ENCODE peak calls at places on chromosomes 5 and 9, in five cellular contexts. One of them, this sample, is unnamed.

GRCh38 chr5:125657936-125658335 is 765.3 kb upstream of the GRAMD2B start:
- DNase-seq in adrenal gland: no peak
- DNase-seq in endodermal cell: no peak
- DNase-seq in cardiac muscle cell: no peak
- DNase-seq in COR-L47: no peak
- DNase-seq in this sample: no peak

GRCh38 chr9:108213516-108213915 is 642.3 kb downstream of the ACTL7B start:
- DNase-seq in adrenal gland: no peak
- DNase-seq in endodermal cell: no peak
- DNase-seq in cardiac muscle cell: no peak
- DNase-seq in COR-L47: no peak
- DNase-seq in this sample: no peak

GRCh38 chr9:71384343-71384742 is 262.9 kb upstream of the TRPM3 start:
- DNase-seq in adrenal gland: no peak
- DNase-seq in endodermal cell: no peak
- DNase-seq in cardiac muscle cell: no peak
- DNase-seq in COR-L47: no peak
- DNase-seq in this sample: no peak

GRCh38 chr5:81429363-81429762 is 35.4 kb upstream of the ACOT12 start:
- DNase-seq in adrenal gland: no peak
- DNase-seq in endodermal cell: no peak
- DNase-seq in cardiac muscle cell: no peak
- DNase-seq in COR-L47: no peak
- DNase-seq in this sample: no peak

GRCh38 chr5:121108725-121109124 is 644.6 kb downstream of the PRR16 start:
- DNase-seq in adrenal gland: no peak
- DNase-seq in endodermal cell: peak; percentile 78
- DNase-seq in cardiac muscle cell: no peak
- DNase-seq in COR-L47: no peak
- DNase-seq in this sample: no peak

GRCh38 chr5:84437673-84438315 is 53.1 kb upstream of the EDIL3 start:
- DNase-seq in adrenal gland: no peak
- DNase-seq in endodermal cell: no peak
- DNase-seq in cardiac muscle cell: peak; percentile 75
- DNase-seq in COR-L47: no peak
- DNase-seq in this sample: no peak

GRCh38 chr5:14749579-14750091 is 85.1 kb downstream of the OTULIN start:
- DNase-seq in adrenal gland: no peak
- DNase-seq in endodermal cell: no peak
- DNase-seq in cardiac muscle cell: no peak
- DNase-seq in COR-L47: no peak
- DNase-seq in this sample: no peak

GRCh38 chr5:148539851-148540250 is 114.5 kb downstream of the HTR4 start:
- DNase-seq in adrenal gland: no peak
- DNase-seq in endodermal cell: no peak
- DNase-seq in cardiac muscle cell: no peak
- DNase-seq in COR-L47: no peak
- DNase-seq in this sample: no peak

GRCh38 chr9:128921881-128922763 is 1.3 kb downstream of the PHYHD1 start:
- DNase-seq in adrenal gland: peak; percentile 65
- DNase-seq in endodermal cell: peak; percentile 92
- DNase-seq in cardiac muscle cell: peak; percentile 83
- DNase-seq in COR-L47: no peak
- DNase-seq in this sample: peak; percentile 57

GRCh38 chr5:123582570-123583293 is 70.8 kb downstream of the CSNK1G3 start:
- DNase-seq in adrenal gland: no peak
- DNase-seq in endodermal cell: no peak
- DNase-seq in cardiac muscle cell: no peak
- DNase-seq in COR-L47: no peak
- DNase-seq in this sample: no peak

GRCh38 chr5:166581827-166582226 is 1709.6 kb upstream of the WWC1 start:
- DNase-seq in adrenal gland: no peak
- DNase-seq in endodermal cell: no peak
- DNase-seq in cardiac muscle cell: peak; percentile 17
- DNase-seq in COR-L47: no peak
- DNase-seq in this sample: no peak

GRCh38 chr9:116756995-116757394 is 69.9 kb downstream of the TRIM32 start:
- DNase-seq in adrenal gland: no peak
- DNase-seq in endodermal cell: peak; percentile 54
- DNase-seq in cardiac muscle cell: no peak
- DNase-seq in COR-L47: no peak
- DNase-seq in this sample: peak; percentile 96

GRCh38 chr5:73640861-73641320 is 14.9 kb downstream of the ARHGEF28 start:
- DNase-seq in adrenal gland: no peak
- DNase-seq in endodermal cell: no peak
- DNase-seq in cardiac muscle cell: peak; percentile 76
- DNase-seq in COR-L47: no peak
- DNase-seq in this sample: no peak

GRCh38 chr9:132214027-132214622 is 52.3 kb downstream of the NTNG2 start:
- DNase-seq in adrenal gland: peak; percentile 91
- DNase-seq in endodermal cell: peak; percentile 86
- DNase-seq in cardiac muscle cell: peak; percentile 93
- DNase-seq in COR-L47: peak; percentile 24
- DNase-seq in this sample: peak; percentile 95

GRCh38 chr5:398475-399295 is 44.3 kb upstream of the EXOC3 start:
- DNase-seq in adrenal gland: no peak
- DNase-seq in endodermal cell: peak; percentile 65
- DNase-seq in cardiac muscle cell: no peak
- DNase-seq in COR-L47: no peak
- DNase-seq in this sample: no peak

GRCh38 chr9:121566401-121567141 is 66.9 kb upstream of the GGTA1 start:
- DNase-seq in adrenal gland: no peak
- DNase-seq in endodermal cell: peak; percentile 41
- DNase-seq in cardiac muscle cell: peak; percentile 48
- DNase-seq in COR-L47: no peak
- DNase-seq in this sample: peak; percentile 63

GRCh38 chr9:34989946-34990635 is 546 bp downstream of the DNAJB5 start:
- DNase-seq in adrenal gland: peak; percentile 68
- DNase-seq in endodermal cell: peak; percentile 94
- DNase-seq in cardiac muscle cell: peak; percentile 64
- DNase-seq in COR-L47: peak; percentile 55
- DNase-seq in this sample: peak; percentile 51

GRCh38 chr9:101028346-101029299 is at the start of gene PLPPR1:
- DNase-seq in adrenal gland: peak; percentile 46
- DNase-seq in endodermal cell: peak; percentile 92
- DNase-seq in cardiac muscle cell: peak; percentile 76
- DNase-seq in COR-L47: peak; percentile 82
- DNase-seq in this sample: peak; percentile 63

GRCh38 chr5:1125030-1125357 is 13.1 kb upstream of the SLC12A7 start:
- DNase-seq in adrenal gland: peak; percentile 42
- DNase-seq in endodermal cell: no peak
- DNase-seq in cardiac muscle cell: peak; percentile 94
- DNase-seq in COR-L47: no peak
- DNase-seq in this sample: no peak

GRCh38 chr5:77077821-77078176 is 9.3 kb downstream of the ZBED3 start:
- DNase-seq in adrenal gland: no peak
- DNase-seq in endodermal cell: no peak
- DNase-seq in cardiac muscle cell: no peak
- DNase-seq in COR-L47: no peak
- DNase-seq in this sample: peak; percentile 42